ENCODE peak calls at places on chromosome 12, in nine cellular contexts. A is lung, D is NCI-H446 treated with DMSO at 0.1 percent for 48 hours, T is NCI-H2029 treated with DMSO at 0.1 percent for 48 hours, F is adipocyte, C is body of pancreas, I is fibroblast of the conjunctiva, S is ecto neural progenitor cell, Y is hippocampal formation. Z is an unnamed sample.

GRCh38 chr12:57894577-57895292 is 46.6 kb upstream of the ATP23 start:
- DNase-seq in A (no peak), D (peak; percentile 91), T (peak; percentile 88), F (peak; percentile 19), C (no peak), I (no peak), S (no peak), Y (no peak), Z (no peak)

GRCh38 chr12:77553976-77554619 is 276.6 kb upstream of the NAV3 start:
- DNase-seq in A (no peak), D (no peak), T (no peak), F (no peak), C (no peak), I (no peak), S (no peak), Y (no peak), Z (no peak)

GRCh38 chr12:50529345-50529744 is 24.6 kb downstream of the DIP2B start:
- DNase-seq in A (no peak), D (no peak), T (no peak), F (no peak), C (no peak), I (no peak), S (no peak), Y (no peak), Z (no peak)

GRCh38 chr12:132623072-132623869 is 4.7 kb downstream of the P2RX2 start:
- DNase-seq in A (no peak), D (no peak), T (no peak), F (no peak), C (no peak), I (no peak), S (no peak), Y (no peak), Z (no peak)

GRCh38 chr12:22034709-22035506 is 11.1 kb upstream of the CMAS start:
- DNase-seq in A (no peak), D (no peak), T (no peak), F (no peak), C (no peak), I (no peak), S (no peak), Y (no peak), Z (no peak)

GRCh38 chr12:121284551-121285390 is 11.7 kb downstream of the CAMKK2 start:
- DNase-seq in A (no peak), D (no peak), T (no peak), F (no peak), C (peak; percentile 20), I (no peak), S (no peak), Y (no peak), Z (no peak)

GRCh38 chr12:4809013-4809448 is 88.8 kb downstream of the GALNT8 start:
- DNase-seq in A (no peak), D (no peak), T (no peak), F (no peak), C (no peak), I (no peak), S (peak; percentile 87), Y (peak; percentile 20), Z (no peak)

GRCh38 chr12:71684081-71684480 is 1.8 kb upstream of the TMEM19 start:
- DNase-seq in A (no peak), D (no peak), T (no peak), F (no peak), C (no peak), I (no peak), S (no peak), Y (no peak), Z (no peak)

GRCh38 chr12:59820594-59821011 is 224.8 kb downstream of the SLC16A7 start:
- DNase-seq in A (no peak), D (no peak), T (no peak), F (peak; percentile 11), C (no peak), I (no peak), S (no peak), Y (no peak), Z (peak; percentile 84)